ENCODE peak calls at places on chromosomes 1 and 21, in four cellular contexts. T is colonic mucosa, H is mammary epithelial cell, Z is neuronal stem cell. L is an unnamed sample. For H3K4me1, the result is how much of the 10 kb centered on the place peaks cover.

GRCh38 chr1:93556291-93556690 is 108.4 kb downstream of the FNBP1L start:
- DNase-seq in T (no peak), H (peak), Z (no peak), L (peak)

GRCh38 chr1:12204140-12204539 is 25.7 kb upstream of the VPS13D start:
- DNase-seq in T (no peak), H (no peak), Z (no peak), L (no peak)

GRCh38 chr21:39671986-39672385 is 59.2 kb downstream of the B3GALT5 start:
- DNase-seq in T (no peak), H (no peak), Z (no peak), L (no peak)

GRCh38 chr1:1858382-1859086 is 32.4 kb downstream of the GNB1 start:
- DNase-seq in T (peak), H (peak), Z (peak), L (peak)

GRCh38 chr21:38355353-38355752 is 98.6 kb downstream of the KCNJ15 start:
- DNase-seq in T (no peak), H (no peak), Z (no peak), L (no peak)

GRCh38 chr1:216723274-216723780 is at the start of gene ESRRG:
- DNase-seq in T (peak), H (no peak), Z (peak), L (peak)

GRCh38 chr21:41048141-41048540 is 119.8 kb upstream of the BACE2 start:
- DNase-seq in T (no peak), H (no peak), Z (no peak), L (no peak)

GRCh38 chr1:111163363-111163762 is 23.3 kb downstream of the CEPT1 start:
- DNase-seq in T (no peak), H (no peak), Z (no peak), L (no peak)

GRCh38 chr21:35953570-35953969 is 106.8 kb downstream of the SETD4 start:
- DNase-seq in T (peak), H (no peak), Z (no peak), L (no peak)

GRCh38 chr1:15201849-15202551 is 45.0 kb upstream of the FHAD1 start:
- DNase-seq in T (peak), H (no peak), Z (no peak), L (no peak)

GRCh38 chr1:16041200-16041599 is 2.4 kb upstream of the CLCNKB start:
- DNase-seq in T (no peak), H (no peak), Z (no peak), L (no peak)

GRCh38 chr1:162916407-162916806 is 55.4 kb upstream of the CCDC190 start:
- DNase-seq in T (no peak), H (peak), Z (no peak), L (no peak)

GRCh38 chr1:24015226-24016210 is 35.4 kb upstream of the SRSF10 start:
- DNase-seq in T (no peak), H (no peak), Z (no peak), L (no peak)

GRCh38 chr21:16125274-16125673 is 395.5 kb downstream of the USP25 start:
- DNase-seq in T (no peak), H (no peak), Z (no peak), L (no peak)

GRCh38 chr1:89698624-89699023 is 65.7 kb downstream of the LRRC8C start:
- DNase-seq in T (no peak), H (no peak), Z (no peak), L (no peak)

GRCh38 chr1:5927506-5928370 is 64.5 kb downstream of the NPHP4 start:
- DNase-seq in T (peak), H (no peak), Z (no peak), L (peak)

GRCh38 chr21:25458484-25458883 is 148.8 kb downstream of the MRPL39 start:
- DNase-seq in T (no peak), H (no peak), Z (no peak), L (no peak)

GRCh38 chr1:180185971-180186645 is 31.4 kb downstream of the QSOX1 start:
- DNase-seq in T (no peak), H (no peak), Z (no peak), L (no peak)

GRCh38 chr1:53639996-53640695 is 98.8 kb downstream of the GLIS1 start:
- DNase-seq in T (no peak), H (no peak), Z (no peak), L (no peak)

GRCh38 chr21:45512626-45513002 is 29.6 kb downstream of the SLC19A1 start:
- DNase-seq in T (no peak), H (no peak), Z (no peak), L (peak)

GRCh38 chr1:183583466-183583865 is 6.8 kb downstream of the NCF2 start:
- DNase-seq in T (no peak), H (no peak), Z (no peak), L (no peak)

GRCh38 chr1:218384576-218384975 is 39.4 kb downstream of the TGFB2 start:
- DNase-seq in T (no peak), H (no peak), Z (no peak), L (no peak)

GRCh38 chr1:54885237-54885679 is 1.7 kb downstream of the DHCR24 start:
- DNase-seq in T (no peak), H (no peak), Z (no peak), L (no peak)

GRCh38 chr1:53498555-53499142 is 39.5 kb downstream of the DMRTB1 start:
- DNase-seq in T (no peak), H (no peak), Z (no peak), L (no peak)

GRCh38 chr1:54547601-54548388 is at the start of gene ACOT11:
- DNase-seq in T (peak), H (no peak), Z (peak), L (peak)

GRCh38 chr1:3195480-3195815 is 126.4 kb downstream of the PRDM16 start:
- DNase-seq in T (no peak), H (no peak), Z (no peak), L (no peak)

GRCh38 chr21:32917392-32918135 is 108.2 kb upstream of the OLIG2 start:
- DNase-seq in T (no peak), H (no peak), Z (no peak), L (no peak)

GRCh38 chr1:9538669-9539164 is 548 bp upstream of the SLC25A33 start:
- DNase-seq in T (peak), H (no peak), Z (no peak), L (peak)

GRCh38 chr1:56797079-56797685 is 22.0 kb downstream of the FYB2 start:
- DNase-seq in T (peak), H (no peak), Z (no peak), L (peak)

GRCh38 chr1:218671573-218671972 is 326.4 kb downstream of the TGFB2 start:
- DNase-seq in T (no peak), H (no peak), Z (no peak), L (no peak)

DNA sequence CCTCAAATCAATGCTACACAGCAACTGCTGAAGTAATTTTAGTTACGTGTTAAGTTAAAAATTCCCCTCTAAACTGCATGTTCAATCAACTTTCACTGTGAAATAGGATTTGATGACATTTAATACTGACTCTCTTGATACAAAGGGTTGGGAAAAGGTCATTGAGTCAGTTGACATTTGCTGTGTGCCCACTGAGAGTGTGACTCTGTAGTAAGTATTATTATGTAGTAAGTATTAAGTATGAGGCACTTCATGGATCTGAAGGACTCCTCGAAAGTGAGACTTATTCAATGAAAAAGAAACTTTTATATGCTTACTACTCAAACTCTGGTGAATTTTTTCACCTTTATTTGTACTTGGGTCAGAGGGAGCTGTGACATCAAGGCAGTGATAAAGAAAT is 83.1 kb upstream of the S1PR1 start:
- DNase-seq in T (no peak), H (no peak), Z (no peak), L (no peak)
- H3K4me3 ChIP-seq in T (no peak), H (no peak), Z (no peak), L (no peak)

DNA sequence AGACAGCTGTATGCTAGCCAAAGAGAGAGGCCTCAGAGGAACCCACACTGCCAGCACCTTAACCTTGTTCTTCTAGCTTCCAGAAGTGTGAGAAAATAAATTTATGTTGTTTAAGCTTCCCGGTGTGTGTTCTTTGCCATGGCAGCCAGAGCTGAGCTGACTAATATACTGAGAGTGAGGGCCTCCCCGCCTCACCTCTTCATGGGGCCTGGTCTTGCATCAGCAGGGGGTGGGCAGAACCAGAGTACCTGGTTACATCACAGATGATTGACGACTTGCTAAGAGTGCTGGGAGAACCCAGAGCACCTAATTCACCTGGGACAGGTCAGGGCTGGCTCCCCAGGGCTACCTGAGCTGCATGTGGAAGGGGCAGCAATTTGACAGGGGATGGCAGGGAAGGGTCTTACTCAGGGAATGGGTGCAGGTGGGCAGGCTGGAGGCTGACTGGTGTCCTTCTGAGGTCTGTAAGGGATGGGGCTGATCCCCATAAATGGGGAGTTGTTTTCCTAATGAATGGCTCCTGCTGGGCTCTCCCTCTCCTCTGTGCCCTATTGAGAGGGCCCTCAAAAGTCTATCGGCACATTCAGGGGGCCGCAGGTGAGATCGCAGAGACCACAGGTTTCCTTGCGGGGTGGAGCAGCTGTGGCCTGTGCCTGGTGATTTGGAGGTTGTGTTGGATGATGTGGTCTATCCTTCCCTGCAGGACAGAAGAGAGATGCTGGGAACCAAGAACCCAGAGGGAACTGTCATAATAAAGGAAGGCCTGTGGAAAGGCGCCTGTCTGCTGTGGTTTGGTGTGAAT is 60.6 kb upstream of the ETV3 start:
- DNase-seq in T (no peak), H (peak), Z (no peak), L (no peak)
- H3K4me1 ChIP-seq in T (under half), H (under half), Z (under half), L (under half)

DNA sequence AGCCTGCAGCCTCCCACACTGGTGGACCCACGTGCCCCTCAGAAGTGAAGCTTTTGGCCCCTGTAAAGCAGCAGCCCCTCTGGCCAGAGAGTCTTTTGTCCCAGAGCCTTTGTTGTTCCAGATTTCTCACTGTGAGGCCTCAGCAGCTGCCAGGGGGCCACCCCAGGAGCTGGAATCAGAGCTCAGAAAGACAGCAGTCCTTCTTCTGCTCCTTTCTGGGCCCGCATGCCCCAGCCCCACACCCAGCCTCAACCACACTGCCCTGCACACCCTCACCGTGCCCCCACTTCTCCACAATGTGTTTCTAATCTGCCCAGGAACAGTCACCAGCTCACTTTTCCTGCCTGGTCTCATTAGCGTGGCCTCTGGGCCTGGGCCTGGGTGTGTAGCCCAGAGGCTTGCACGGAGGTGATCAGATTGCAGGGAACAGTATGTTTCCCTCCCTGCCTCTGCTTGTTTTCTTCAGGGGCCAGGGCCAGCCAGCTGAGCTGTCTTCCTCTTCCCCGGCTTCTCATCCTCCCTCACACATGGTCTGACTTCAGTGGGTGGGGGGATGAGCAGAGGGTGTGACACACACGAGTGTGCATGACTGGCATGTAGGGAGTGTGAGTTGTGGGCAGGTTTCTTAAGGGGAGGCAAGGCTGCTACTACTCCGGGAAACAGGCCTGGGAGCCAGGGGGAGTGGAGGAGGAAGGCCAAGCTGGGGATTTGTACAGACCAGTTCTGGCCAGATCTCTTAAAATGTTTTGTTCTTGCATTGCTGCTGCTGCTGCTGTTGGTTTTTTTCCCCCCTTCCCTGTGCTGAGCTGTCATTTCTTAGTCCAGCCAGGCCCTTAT is 82.5 kb upstream of the ZNF648 start:
- DNase-seq in T (peak), H (peak), Z (peak), L (peak)
- H3K4me3 ChIP-seq in T (no peak), H (no peak), Z (no peak), L (no peak)

GRCh38 chr1:19656134-19656779 is 8.4 kb upstream of the HTR6 start:
- DNase-seq in T (no peak), H (no peak), Z (no peak), L (no peak)
- H3K4me1 ChIP-seq in T (under half), H (half or more), Z (under half), L (under half)

L was measured in mucosa of descending colon.